ENCODE peak calls at places on chromosomes 7 and 10, in ten cellular contexts. One of them, this sample, is unnamed.

GRCh38 chr7:158272091-158272490 is 315.5 kb downstream of the PTPRN2 start:
- DNase-seq in AG10803: no peak
- DNase-seq in GM12865: no peak
- DNase-seq in pancreas: peak
- DNase-seq in right atrium auricular region: no peak
- DNase-seq in heart right ventricle: no peak
- DNase-seq in GM23338: no peak
- DNase-seq in stomach: no peak
- DNase-seq in mucosa of descending colon: no peak
- DNase-seq in tibial nerve: no peak
- DNase-seq in this sample: no peak

GRCh38 chr10:88989824-88990527 is 622 bp upstream of the FAS start:
- DNase-seq in AG10803: peak
- DNase-seq in GM12865: no peak
- DNase-seq in pancreas: no peak
- DNase-seq in right atrium auricular region: peak
- DNase-seq in heart right ventricle: no peak
- DNase-seq in GM23338: no peak
- DNase-seq in stomach: peak
- DNase-seq in mucosa of descending colon: no peak
- DNase-seq in tibial nerve: no peak
- DNase-seq in this sample: peak

GRCh38 chr10:103055105-103055504 is 137.0 kb downstream of the CNNM2 start:
- DNase-seq in AG10803: no peak
- DNase-seq in GM12865: no peak
- DNase-seq in pancreas: no peak
- DNase-seq in right atrium auricular region: no peak
- DNase-seq in heart right ventricle: no peak
- DNase-seq in GM23338: no peak
- DNase-seq in stomach: no peak
- DNase-seq in mucosa of descending colon: no peak
- DNase-seq in tibial nerve: no peak
- DNase-seq in this sample: no peak

GRCh38 chr7:26388256-26388655 is 96.6 kb downstream of the SNX10 start:
- DNase-seq in AG10803: no peak
- DNase-seq in GM12865: peak
- DNase-seq in pancreas: no peak
- DNase-seq in right atrium auricular region: no peak
- DNase-seq in heart right ventricle: no peak
- DNase-seq in GM23338: no peak
- DNase-seq in stomach: no peak
- DNase-seq in mucosa of descending colon: no peak
- DNase-seq in tibial nerve: no peak
- DNase-seq in this sample: no peak

GRCh38 chr7:101804087-101804631 is 13.3 kb upstream of the CUX1 start:
- DNase-seq in AG10803: no peak
- DNase-seq in GM12865: peak
- DNase-seq in pancreas: no peak
- DNase-seq in right atrium auricular region: no peak
- DNase-seq in heart right ventricle: no peak
- DNase-seq in GM23338: peak
- DNase-seq in stomach: no peak
- DNase-seq in mucosa of descending colon: no peak
- DNase-seq in tibial nerve: no peak
- DNase-seq in this sample: no peak

GRCh38 chr10:28897617-28898464 is 220.5 kb downstream of the BAMBI start:
- DNase-seq in AG10803: no peak
- DNase-seq in GM12865: no peak
- DNase-seq in pancreas: no peak
- DNase-seq in right atrium auricular region: peak
- DNase-seq in heart right ventricle: peak
- DNase-seq in GM23338: no peak
- DNase-seq in stomach: no peak
- DNase-seq in mucosa of descending colon: no peak
- DNase-seq in tibial nerve: no peak
- DNase-seq in this sample: peak

GRCh38 chr7:130377178-130377577 is 3.1 kb upstream of the CPA1 start:
- DNase-seq in AG10803: no peak
- DNase-seq in GM12865: no peak
- DNase-seq in pancreas: no peak
- DNase-seq in right atrium auricular region: no peak
- DNase-seq in heart right ventricle: no peak
- DNase-seq in GM23338: no peak
- DNase-seq in stomach: no peak
- DNase-seq in mucosa of descending colon: no peak
- DNase-seq in tibial nerve: no peak
- DNase-seq in this sample: no peak

GRCh38 chr10:81414038-81414437 is 461.0 kb upstream of the NRG3 start:
- DNase-seq in AG10803: no peak
- DNase-seq in GM12865: no peak
- DNase-seq in pancreas: no peak
- DNase-seq in right atrium auricular region: no peak
- DNase-seq in heart right ventricle: no peak
- DNase-seq in GM23338: peak
- DNase-seq in stomach: no peak
- DNase-seq in mucosa of descending colon: no peak
- DNase-seq in tibial nerve: no peak
- DNase-seq in this sample: no peak

DNA sequence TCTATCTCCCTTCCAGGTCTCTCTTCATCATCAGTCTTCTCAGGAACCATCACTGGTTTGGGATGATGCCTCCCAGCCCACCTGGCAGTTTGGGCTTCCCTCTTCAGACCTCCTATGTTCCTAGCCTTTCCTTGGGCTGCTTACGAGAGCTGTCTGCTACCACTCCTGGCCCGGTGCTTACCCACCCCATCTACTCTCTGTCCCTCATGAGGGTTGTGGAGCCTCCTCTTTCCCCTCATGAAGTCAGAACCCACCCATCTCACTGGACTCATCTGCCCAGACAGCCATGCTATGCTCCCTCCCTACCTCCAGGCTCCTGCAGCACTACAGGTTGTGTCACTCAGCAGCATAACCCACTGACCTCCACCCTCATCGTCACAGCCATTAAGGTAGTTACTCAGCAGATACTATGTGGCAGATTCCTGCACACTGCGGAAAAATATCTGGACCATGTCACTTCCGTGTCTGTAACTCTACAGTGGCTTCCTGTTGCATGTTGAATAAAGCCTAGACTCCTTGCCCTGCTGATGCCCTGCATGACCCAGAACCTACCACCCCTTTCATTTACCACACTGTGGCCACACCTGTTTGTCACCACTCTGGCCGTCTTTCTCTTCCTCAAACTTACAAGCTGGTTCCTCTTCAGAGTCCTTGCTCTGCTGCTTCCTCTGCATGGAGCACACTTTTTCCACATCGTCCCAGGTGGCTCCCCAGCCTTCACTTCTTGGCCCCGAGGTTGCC is 2.0 kb downstream of the DBNL start:
- DNase-seq in AG10803: no peak
- DNase-seq in GM12865: peak
- DNase-seq in pancreas: no peak
- DNase-seq in right atrium auricular region: no peak
- DNase-seq in heart right ventricle: no peak
- DNase-seq in GM23338: no peak
- DNase-seq in stomach: no peak
- DNase-seq in mucosa of descending colon: no peak
- DNase-seq in tibial nerve: no peak
- DNase-seq in this sample: no peak
- TF ChIP-seq CTCF in AG10803: no peak
- TF ChIP-seq CTCF in GM12865: no peak
- TF ChIP-seq CTCF in pancreas: no peak
- TF ChIP-seq CTCF in right atrium auricular region: no peak
- TF ChIP-seq CTCF in heart right ventricle: no peak
- TF ChIP-seq CTCF in GM23338: no peak
- TF ChIP-seq CTCF in stomach: no peak
- TF ChIP-seq CTCF in mucosa of descending colon: no peak
- TF ChIP-seq CTCF in tibial nerve: no peak
- TF ChIP-seq CTCF in this sample: no peak

GRCh38 chr7:16914771-16915170 is 33.0 kb upstream of the AGR3 start:
- DNase-seq in AG10803: no peak
- DNase-seq in GM12865: no peak
- DNase-seq in pancreas: no peak
- DNase-seq in right atrium auricular region: no peak
- DNase-seq in heart right ventricle: no peak
- DNase-seq in GM23338: no peak
- DNase-seq in stomach: no peak
- DNase-seq in mucosa of descending colon: peak
- DNase-seq in tibial nerve: no peak
- DNase-seq in this sample: no peak

GRCh38 chr7:16916111-16916639 is 34.4 kb upstream of the AGR3 start:
- DNase-seq in AG10803: peak
- DNase-seq in GM12865: no peak
- DNase-seq in pancreas: no peak
- DNase-seq in right atrium auricular region: no peak
- DNase-seq in heart right ventricle: no peak
- DNase-seq in GM23338: no peak
- DNase-seq in stomach: no peak
- DNase-seq in mucosa of descending colon: no peak
- DNase-seq in tibial nerve: no peak
- DNase-seq in this sample: peak

GRCh38 chr7:16918288-16918895 is 36.6 kb upstream of the AGR3 start:
- DNase-seq in AG10803: peak
- DNase-seq in GM12865: peak
- DNase-seq in pancreas: no peak
- DNase-seq in right atrium auricular region: no peak
- DNase-seq in heart right ventricle: peak
- DNase-seq in GM23338: peak
- DNase-seq in stomach: peak
- DNase-seq in mucosa of descending colon: peak
- DNase-seq in tibial nerve: no peak
- DNase-seq in this sample: peak

GRCh38 chr7:16915405-16915804 is 33.6 kb upstream of the AGR3 start:
- DNase-seq in AG10803: peak
- DNase-seq in GM12865: no peak
- DNase-seq in pancreas: no peak
- DNase-seq in right atrium auricular region: no peak
- DNase-seq in heart right ventricle: no peak
- DNase-seq in GM23338: no peak
- DNase-seq in stomach: no peak
- DNase-seq in mucosa of descending colon: no peak
- DNase-seq in tibial nerve: no peak
- DNase-seq in this sample: peak

DNA sequence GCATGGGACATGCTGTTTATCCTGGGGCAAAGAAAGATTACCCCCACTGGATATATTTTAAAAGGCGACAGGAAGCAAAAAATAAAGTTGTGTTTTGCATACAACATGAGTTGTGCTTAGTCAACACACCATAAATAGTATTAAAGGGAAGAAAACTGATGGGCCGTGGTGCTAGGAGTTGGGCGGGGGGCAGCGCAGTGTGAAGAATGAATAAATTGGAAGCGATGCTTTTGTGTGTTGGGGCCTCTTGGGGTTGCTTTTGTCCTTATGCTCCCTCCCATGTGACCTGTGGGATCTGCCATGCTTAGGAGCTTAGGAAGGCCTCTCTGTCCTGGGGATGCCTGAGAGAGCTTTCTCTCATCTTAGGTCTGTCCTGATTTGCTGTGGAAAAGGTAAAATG is 35.0 kb upstream of the AGR3 start:
- DNase-seq in AG10803: no peak
- DNase-seq in GM12865: no peak
- DNase-seq in pancreas: no peak
- DNase-seq in right atrium auricular region: no peak
- DNase-seq in heart right ventricle: no peak
- DNase-seq in GM23338: no peak
- DNase-seq in stomach: no peak
- DNase-seq in mucosa of descending colon: no peak
- DNase-seq in tibial nerve: no peak
- DNase-seq in this sample: no peak
- H3K4me3 ChIP-seq in AG10803: no peak
- H3K4me3 ChIP-seq in GM12865: no peak
- H3K4me3 ChIP-seq in pancreas: no peak
- H3K4me3 ChIP-seq in right atrium auricular region: no peak
- H3K4me3 ChIP-seq in heart right ventricle: no peak
- H3K4me3 ChIP-seq in GM23338: no peak
- H3K4me3 ChIP-seq in stomach: no peak
- H3K4me3 ChIP-seq in mucosa of descending colon: no peak
- H3K4me3 ChIP-seq in tibial nerve: no peak
- H3K4me3 ChIP-seq in this sample: no peak

GRCh38 chr7:47988496-47989386 is 9.3 kb upstream of the HUS1 start:
- DNase-seq in AG10803: no peak
- DNase-seq in GM12865: peak
- DNase-seq in pancreas: no peak
- DNase-seq in right atrium auricular region: no peak
- DNase-seq in heart right ventricle: no peak
- DNase-seq in GM23338: peak
- DNase-seq in stomach: no peak
- DNase-seq in mucosa of descending colon: no peak
- DNase-seq in tibial nerve: no peak
- DNase-seq in this sample: no peak
- TF ChIP-seq CTCF in AG10803: peak
- TF ChIP-seq CTCF in GM12865: peak
- TF ChIP-seq CTCF in pancreas: no peak
- TF ChIP-seq CTCF in right atrium auricular region: no peak
- TF ChIP-seq CTCF in heart right ventricle: no peak
- TF ChIP-seq CTCF in GM23338: peak
- TF ChIP-seq CTCF in stomach: no peak
- TF ChIP-seq CTCF in mucosa of descending colon: no peak
- TF ChIP-seq CTCF in tibial nerve: no peak
- TF ChIP-seq CTCF in this sample: peak

GRCh38 chr10:125156196-125156595 is 4.2 kb downstream of the CTBP2 start:
- DNase-seq in AG10803: no peak
- DNase-seq in GM12865: no peak
- DNase-seq in pancreas: no peak
- DNase-seq in right atrium auricular region: no peak
- DNase-seq in heart right ventricle: no peak
- DNase-seq in GM23338: no peak
- DNase-seq in stomach: no peak
- DNase-seq in mucosa of descending colon: no peak
- DNase-seq in tibial nerve: no peak
- DNase-seq in this sample: no peak

GRCh38 chr10:125155101-125155500 is 5.3 kb downstream of the CTBP2 start:
- DNase-seq in AG10803: peak
- DNase-seq in GM12865: no peak
- DNase-seq in pancreas: no peak
- DNase-seq in right atrium auricular region: no peak
- DNase-seq in heart right ventricle: no peak
- DNase-seq in GM23338: peak
- DNase-seq in stomach: no peak
- DNase-seq in mucosa of descending colon: peak
- DNase-seq in tibial nerve: no peak
- DNase-seq in this sample: peak

GRCh38 chr10:125156739-125157472 is 3.5 kb downstream of the CTBP2 start:
- DNase-seq in AG10803: no peak
- DNase-seq in GM12865: no peak
- DNase-seq in pancreas: no peak
- DNase-seq in right atrium auricular region: no peak
- DNase-seq in heart right ventricle: no peak
- DNase-seq in GM23338: no peak
- DNase-seq in stomach: peak
- DNase-seq in mucosa of descending colon: peak
- DNase-seq in tibial nerve: no peak
- DNase-seq in this sample: no peak

GRCh38 chr10:125154529-125154928 is 5.8 kb downstream of the CTBP2 start:
- DNase-seq in AG10803: no peak
- DNase-seq in GM12865: no peak
- DNase-seq in pancreas: no peak
- DNase-seq in right atrium auricular region: no peak
- DNase-seq in heart right ventricle: no peak
- DNase-seq in GM23338: no peak
- DNase-seq in stomach: no peak
- DNase-seq in mucosa of descending colon: no peak
- DNase-seq in tibial nerve: no peak
- DNase-seq in this sample: no peak

GRCh38 chr10:125155669-125156068 is 4.7 kb downstream of the CTBP2 start:
- DNase-seq in AG10803: no peak
- DNase-seq in GM12865: no peak
- DNase-seq in pancreas: no peak
- DNase-seq in right atrium auricular region: no peak
- DNase-seq in heart right ventricle: no peak
- DNase-seq in GM23338: no peak
- DNase-seq in stomach: no peak
- DNase-seq in mucosa of descending colon: no peak
- DNase-seq in tibial nerve: no peak
- DNase-seq in this sample: no peak
- H3K4me3 ChIP-seq in AG10803: no peak
- H3K4me3 ChIP-seq in GM12865: no peak
- H3K4me3 ChIP-seq in pancreas: no peak
- H3K4me3 ChIP-seq in right atrium auricular region: no peak
- H3K4me3 ChIP-seq in heart right ventricle: no peak
- H3K4me3 ChIP-seq in GM23338: peak
- H3K4me3 ChIP-seq in stomach: no peak
- H3K4me3 ChIP-seq in mucosa of descending colon: no peak
- H3K4me3 ChIP-seq in tibial nerve: no peak
- H3K4me3 ChIP-seq in this sample: no peak

This sample was measured in cardiac fibroblast.